ENCODE peak calls at places on chromosomes 6 and 20, in seven cellular contexts. T is RWPE1, D is AG10803, I is endothelial cell, O is cardiac muscle cell, X is CD14-positive monocyte, M is H9. R is an unnamed sample.

GRCh38 chr6:7016238-7016637 is 91.5 kb upstream of the RREB1 start:
- DNase-seq in O (no peak), M (no peak), T (no peak), X (no peak), D (no peak), I (no peak), R (no peak)

GRCh38 chr20:48489656-48490055 is 338.1 kb downstream of the PREX1 start:
- DNase-seq in X (no peak), I (no peak), M (no peak), O (no peak), D (no peak), T (no peak), R (no peak)

GRCh38 chr6:46914279-46914810 is 7.4 kb downstream of the ADGRF5 start:
- DNase-seq in O (no peak), X (no peak), I (no peak), D (no peak), T (no peak), M (no peak), R (no peak)

GRCh38 chr20:49397525-49397924 is 84.9 kb downstream of the KCNB1 start:
- DNase-seq in M (no peak), X (no peak), I (no peak), D (peak; percentile 66), O (no peak), T (peak; percentile 87), R (peak; percentile 37)

GRCh38 chr6:5082487-5083306 is 2.4 kb upstream of the PPP1R3G start:
- DNase-seq in T (peak; percentile 96), I (no peak), M (no peak), D (peak; percentile 85), X (peak; percentile 82), O (no peak), R (peak; percentile 96)

GRCh38 chr20:16243470-16243869 is 329.8 kb downstream of the KIF16B start:
- DNase-seq in O (no peak), X (no peak), M (no peak), T (no peak), D (no peak), I (no peak), R (no peak)

GRCh38 chr6:112109267-112109666 is 21.9 kb downstream of the FAM229B start:
- DNase-seq in I (no peak), M (no peak), D (no peak), T (no peak), O (peak; percentile 35), X (no peak), R (no peak)

GRCh38 chr6:34536251-34536958 is 19.7 kb downstream of the SPDEF start:
- DNase-seq in O (no peak), M (no peak), T (no peak), D (no peak), I (no peak), X (no peak), R (no peak)

GRCh38 chr6:40950986-40951730 is 87.9 kb downstream of the UNC5CL start:
- DNase-seq in D (peak; percentile 74), O (peak; percentile 48), I (no peak), X (no peak), M (no peak), T (peak; percentile 51), R (peak; percentile 80)

GRCh38 chr6:107046316-107046715 is 18.3 kb downstream of the MTRES1 start:
- DNase-seq in M (no peak), X (no peak), T (no peak), D (no peak), I (no peak), O (peak; percentile 21), R (no peak)

GRCh38 chr6:36829919-36830544 is 9.2 kb downstream of the CPNE5 start:
- DNase-seq in X (no peak), M (no peak), D (peak; percentile 28), T (peak; percentile 27), I (no peak), O (no peak), R (no peak)

GRCh38 chr6:90078513-90079289 is 184.4 kb downstream of the GJA10 start:
- DNase-seq in O (no peak), D (peak; percentile 5), M (no peak), I (no peak), T (no peak), X (no peak), R (no peak)

GRCh38 chr6:447381-448165 is 56.0 kb downstream of the IRF4 start:
- DNase-seq in I (no peak), O (no peak), T (no peak), D (no peak), X (no peak), M (peak; percentile 17), R (no peak)

GRCh38 chr20:44646023-44646640 is 5.4 kb downstream of the ADA start:
- DNase-seq in X (no peak), D (no peak), I (no peak), T (no peak), M (peak; percentile 42), O (no peak), R (no peak)

GRCh38 chr6:134510920-134511319 is 193.0 kb upstream of the SGK1 start:
- DNase-seq in I (no peak), M (no peak), D (no peak), X (peak; percentile 67), T (no peak), O (no peak), R (no peak)

GRCh38 chr20:49594143-49594928 is 26.4 kb upstream of the PTGIS start:
- DNase-seq in O (peak; percentile 51), M (no peak), T (no peak), X (no peak), I (no peak), D (peak; percentile 97), R (peak; percentile 36)

GRCh38 chr20:46139908-46140482 is 21.9 kb downstream of the CD40 start:
- DNase-seq in I (no peak), X (no peak), M (no peak), D (no peak), O (no peak), T (peak; percentile 84), R (no peak)

GRCh38 chr6:166259296-166259977 is 48.8 kb downstream of the PRR18 start:
- DNase-seq in O (no peak), T (no peak), M (no peak), D (no peak), X (peak; percentile 77), I (no peak), R (no peak)

GRCh38 chr6:39965716-39966115 is 31.5 kb upstream of the MOCS1 start:
- DNase-seq in I (no peak), T (no peak), M (no peak), O (no peak), X (no peak), D (no peak), R (no peak)

GRCh38 chr6:148509789-148510581 is 167.3 kb downstream of the SASH1 start:
- DNase-seq in T (peak; percentile 58), O (no peak), X (no peak), M (no peak), D (peak; percentile 100), I (no peak), R (peak; percentile 99)

GRCh38 chr20:56316483-56316882 is 42.3 kb upstream of the FAM210B start:
- DNase-seq in M (no peak), T (no peak), X (no peak), O (no peak), D (no peak), I (no peak), R (no peak)

GRCh38 chr6:75143186-75143585 is 62.7 kb downstream of the COL12A1 start:
- DNase-seq in O (no peak), D (peak; percentile 94), X (no peak), T (no peak), M (no peak), I (no peak), R (peak; percentile 81)

GRCh38 chr6:23181301-23182110 is 612.1 kb downstream of the HDGFL1 start:
- DNase-seq in M (no peak), O (no peak), X (no peak), T (no peak), D (no peak), I (no peak), R (no peak)

GRCh38 chr6:89032599-89032998 is 48.0 kb upstream of the PNRC1 start:
- DNase-seq in T (no peak), X (no peak), M (no peak), O (no peak), I (no peak), D (no peak), R (no peak)
- TF ChIP-seq CTCF in T (no peak), X (peak; percentile 50), M (no peak), O (peak; percentile 23), I (no peak), D (no peak), R (peak; percentile 18)

DNA sequence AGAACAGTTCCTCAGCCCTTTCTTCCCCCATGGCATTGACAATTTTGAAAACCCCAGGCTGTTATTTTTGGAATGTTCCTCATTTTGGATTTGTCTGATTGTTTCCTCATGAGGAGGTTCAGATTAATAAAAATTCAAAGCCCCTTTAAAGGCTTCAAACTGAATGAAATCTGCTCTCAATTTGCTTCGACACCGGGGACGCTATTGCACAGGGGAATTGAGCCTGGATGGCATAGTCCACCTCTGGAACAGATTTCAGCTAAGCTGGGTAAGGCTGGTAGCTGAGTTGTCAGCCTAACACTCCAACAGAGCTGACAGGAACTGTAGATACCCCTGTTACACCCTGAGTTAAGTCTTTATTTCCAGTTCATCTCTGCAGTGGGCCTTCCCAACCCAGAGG is 73.4 kb upstream of the PAX1 start:
- DNase-seq in D (no peak), O (no peak), T (no peak), X (no peak), I (no peak), M (no peak), R (no peak)
- TF ChIP-seq CTCF in D (no peak), O (no peak), T (no peak), X (no peak), I (no peak), M (peak; percentile 19), R (no peak)

DNA sequence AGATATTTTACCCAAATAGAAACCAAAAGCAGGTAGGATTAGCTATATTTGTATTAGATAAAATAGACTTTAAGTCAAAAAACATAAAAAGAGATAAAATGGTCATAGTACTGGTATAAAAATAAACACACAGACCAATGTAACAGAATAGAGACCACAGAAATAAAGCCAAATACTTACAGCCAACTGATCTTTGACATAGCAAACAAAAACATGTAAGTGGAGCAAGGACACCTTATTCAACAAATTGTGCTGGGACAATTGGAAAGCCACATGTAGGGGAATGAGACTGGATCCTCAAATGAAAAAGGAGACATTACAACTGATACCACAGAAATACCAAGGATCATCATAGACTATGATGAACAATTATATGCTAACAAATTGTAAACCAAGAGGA is 94.5 kb upstream of the SIRPG start:
- DNase-seq in T (no peak), X (no peak), I (no peak), D (no peak), M (no peak), O (no peak), R (no peak)
- TF ChIP-seq CTCF in T (no peak), X (no peak), I (no peak), D (no peak), M (no peak), O (no peak), R (no peak)

DNA sequence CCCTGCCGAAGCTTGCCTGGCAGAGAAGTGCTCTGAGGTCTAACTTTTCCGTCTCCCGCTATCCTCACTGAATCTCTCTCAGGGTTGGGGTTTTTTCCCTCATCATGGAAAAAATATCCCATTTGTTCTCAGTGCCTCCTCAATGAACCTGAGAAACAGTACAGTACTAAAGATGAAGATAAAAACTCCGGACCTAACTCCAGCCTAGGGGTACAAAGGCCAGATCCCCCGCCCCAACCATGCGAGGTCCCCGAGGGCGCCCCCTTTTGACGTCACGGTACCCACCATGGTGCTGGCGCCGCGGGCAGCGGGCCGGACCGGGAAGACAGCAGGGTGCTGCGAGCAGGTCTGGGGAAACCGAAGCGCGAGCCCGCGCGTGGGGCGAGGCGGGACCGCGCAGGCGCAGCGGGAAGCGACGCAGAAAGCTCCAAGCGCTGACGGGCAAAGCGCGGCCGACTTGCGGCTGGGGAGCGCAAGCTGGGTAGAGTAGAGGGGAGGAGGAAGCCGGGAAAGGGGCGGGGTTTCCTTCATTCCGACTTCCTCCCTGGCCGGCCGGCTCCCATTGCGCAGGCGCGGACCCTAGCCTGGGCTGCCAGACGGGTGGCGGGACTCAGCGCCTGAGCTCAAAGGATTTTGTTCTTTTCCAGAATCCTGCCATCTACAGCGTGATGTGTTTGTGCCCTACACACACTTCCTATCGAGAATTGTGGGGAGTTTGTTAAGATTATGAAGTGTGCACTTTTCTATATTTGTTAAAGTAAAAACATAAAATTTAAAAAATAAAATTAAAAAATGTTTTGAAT is at the start of gene LSM2:
- DNase-seq in D (peak; percentile 97), T (peak; percentile 99), X (peak; percentile 98), M (peak; percentile 96), I (peak; percentile 96), O (peak; percentile 99), R (peak; percentile 97)
- TF ChIP-seq CTCF in D (peak; percentile 30), T (no peak), X (no peak), M (peak; percentile 40), I (peak; percentile 28), O (peak; percentile 10), R (peak; percentile 68)